ENCODE peak calls at places on chromosomes 16 and 17, in ten cellular contexts. D, V, H, T, F, Q, Y, G, W and A are unnamed samples. For H3K4me1, the result is how much of the 10 kb centered on the place peaks cover.

GRCh38 chr16:82924075-82924854 is 297.5 kb downstream of the CDH13 start:
- DNase-seq in D (no peak), V (no peak), H (no peak), T (no peak), F (no peak), Q (peak), Y (peak), G (no peak), W (no peak), A (no peak)

GRCh38 chr17:42274812-42275526 is 1.2 kb downstream of the STAT5B start:
- DNase-seq in D (peak), V (no peak), H (no peak), T (no peak), F (no peak), Q (no peak), Y (no peak), G (no peak), W (no peak), A (no peak)

GRCh38 chr16:50878536-50878935 is 136.7 kb downstream of the CYLD start:
- DNase-seq in D (no peak), V (no peak), H (no peak), T (no peak), F (no peak), Q (no peak), Y (no peak), G (no peak), W (no peak), A (no peak)

GRCh38 chr17:80738987-80739730 is 194.5 kb downstream of the RPTOR start:
- DNase-seq in D (no peak), V (no peak), H (no peak), T (no peak), F (no peak), Q (no peak), Y (no peak), G (no peak), W (no peak), A (no peak)

GRCh38 chr16:12063004-12063395 is 86.5 kb downstream of the SNX29 start:
- DNase-seq in D (no peak), V (no peak), H (no peak), T (no peak), F (no peak), Q (no peak), Y (no peak), G (no peak), W (no peak), A (no peak)

GRCh38 chr17:49488612-49489011 is 6.5 kb upstream of the NGFR start:
- DNase-seq in D (no peak), V (no peak), H (no peak), T (no peak), F (no peak), Q (no peak), Y (peak), G (no peak), W (no peak), A (no peak)

GRCh38 chr17:79932907-79933306 is 93.7 kb upstream of the CBX4 start:
- DNase-seq in D (no peak), V (no peak), H (no peak), T (no peak), F (no peak), Q (no peak), Y (no peak), G (no peak), W (no peak), A (no peak)

GRCh38 chr17:44751331-44751730 is 7.5 kb upstream of the ADAM11 start:
- DNase-seq in D (no peak), V (no peak), H (no peak), T (no peak), F (no peak), Q (no peak), Y (no peak), G (no peak), W (no peak), A (no peak)

GRCh38 chr17:14225153-14226004 is 11.3 kb downstream of the CDRT15 start:
- DNase-seq in D (no peak), V (no peak), H (no peak), T (no peak), F (no peak), Q (no peak), Y (no peak), G (no peak), W (no peak), A (no peak)

GRCh38 chr17:28745777-28746473 is 2.1 kb downstream of the TRAF4 start:
- DNase-seq in D (peak), V (no peak), H (peak), T (no peak), F (peak), Q (no peak), Y (peak), G (no peak), W (no peak), A (peak)

GRCh38 chr17:19812407-19812806 is 55.3 kb downstream of the ULK2 start:
- DNase-seq in D (peak), V (peak), H (peak), T (no peak), F (no peak), Q (no peak), Y (no peak), G (no peak), W (no peak), A (peak)

GRCh38 chr16:54654429-54654828 is 276.2 kb upstream of the IRX5 start:
- DNase-seq in D (no peak), V (no peak), H (peak), T (no peak), F (no peak), Q (no peak), Y (no peak), G (no peak), W (no peak), A (no peak)

GRCh38 chr16:49474741-49475140 is 101.1 kb downstream of the C16orf78 start:
- DNase-seq in D (no peak), V (no peak), H (peak), T (no peak), F (no peak), Q (no peak), Y (no peak), G (no peak), W (no peak), A (no peak)

GRCh38 chr16:70526403-70526802 is 2.8 kb downstream of the SF3B3 start:
- DNase-seq in D (peak), V (no peak), H (no peak), T (no peak), F (no peak), Q (no peak), Y (no peak), G (no peak), W (no peak), A (no peak)

GRCh38 chr16:66950971-66951790 is 9.9 kb upstream of the CES3 start:
- DNase-seq in D (peak), V (no peak), H (no peak), T (no peak), F (no peak), Q (no peak), Y (no peak), G (no peak), W (no peak), A (no peak)

GRCh38 chr17:80886641-80887573 is 104.7 kb upstream of the CHMP6 start:
- DNase-seq in D (no peak), V (no peak), H (no peak), T (no peak), F (no peak), Q (no peak), Y (no peak), G (no peak), W (no peak), A (no peak)

GRCh38 chr17:66684716-66685115 is 150.2 kb upstream of the CACNG5 start:
- DNase-seq in D (no peak), V (no peak), H (no peak), T (no peak), F (no peak), Q (no peak), Y (no peak), G (no peak), W (no peak), A (no peak)

GRCh38 chr17:7403043-7403901 is 625 bp downstream of the TMEM256 start:
- DNase-seq in D (no peak), V (no peak), H (peak), T (no peak), F (peak), Q (no peak), Y (peak), G (peak), W (peak), A (no peak)

GRCh38 chr16:3045758-3046505 is 429 bp upstream of the MMP25 start:
- DNase-seq in D (peak), V (peak), H (no peak), T (no peak), F (no peak), Q (no peak), Y (no peak), G (no peak), W (no peak), A (no peak)
- H3K4me1 ChIP-seq in D (under half), V (under half), H (under half), T (under half), F (under half), Q (under half), Y (under half), G (under half), W (under half), A (under half)

GRCh38 chr16:4410335-4411075 is 5.9 kb downstream of the CORO7 start:
- DNase-seq in D (peak), V (peak), H (no peak), T (no peak), F (no peak), Q (peak), Y (no peak), G (no peak), W (no peak), A (no peak)

GRCh38 chr16:4414187-4414909 is 2.0 kb downstream of the CORO7 start:
- DNase-seq in D (no peak), V (no peak), H (no peak), T (peak), F (no peak), Q (no peak), Y (peak), G (no peak), W (no peak), A (no peak)

GRCh38 chr16:4411684-4412083 is 4.7 kb downstream of the CORO7 start:
- DNase-seq in D (no peak), V (peak), H (no peak), T (no peak), F (no peak), Q (no peak), Y (no peak), G (peak), W (peak), A (no peak)

GRCh38 chr16:4412159-4412558 is 4.2 kb downstream of the CORO7 start:
- DNase-seq in D (no peak), V (no peak), H (no peak), T (no peak), F (no peak), Q (no peak), Y (no peak), G (no peak), W (no peak), A (no peak)

DNA sequence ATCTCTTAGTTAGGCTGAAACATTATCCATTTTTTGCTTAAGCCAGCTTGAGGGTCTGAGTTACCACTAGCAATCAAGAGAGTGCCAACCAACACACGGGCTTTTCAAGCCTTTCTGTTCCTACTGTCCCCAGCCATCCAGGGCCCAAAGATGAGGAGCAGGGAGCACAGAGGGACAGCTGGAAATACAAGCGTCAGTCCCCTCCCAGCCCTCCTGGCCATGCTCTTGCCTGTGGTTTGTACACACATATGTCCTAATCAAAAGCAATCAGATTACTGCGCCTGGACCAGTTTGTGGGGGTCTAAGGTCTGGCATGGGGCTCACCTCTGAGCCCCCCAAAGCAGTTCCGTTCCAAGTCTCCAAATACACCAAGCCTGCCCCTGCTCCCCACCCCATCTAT is 3.5 kb downstream of the CORO7 start:
- DNase-seq in D (no peak), V (no peak), H (no peak), T (no peak), F (no peak), Q (no peak), Y (no peak), G (no peak), W (no peak), A (no peak)
- H3K4me1 ChIP-seq in D (under half), V (under half), H (under half), T (under half), F (under half), Q (under half), Y (under half), G (under half), W (half or more), A (under half)

DNA sequence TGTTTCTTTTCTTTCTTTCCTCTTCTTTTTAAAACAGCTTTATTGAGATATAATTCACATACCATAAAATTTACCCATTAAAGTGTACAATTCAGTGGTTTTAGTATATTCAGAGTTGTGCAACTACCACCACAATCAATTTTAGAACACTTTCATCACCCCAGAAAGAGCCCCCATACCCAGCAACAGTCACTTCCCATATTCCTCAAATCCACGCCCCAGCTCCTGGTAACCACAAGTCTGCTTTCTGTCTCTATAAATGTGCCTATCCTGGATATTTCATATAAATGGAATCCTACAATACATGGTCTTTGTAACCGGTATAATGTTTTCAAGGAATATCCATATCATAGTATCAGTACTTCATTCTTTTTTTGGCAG is 19.4 kb downstream of the RARA start:
- DNase-seq in D (no peak), V (no peak), H (no peak), T (no peak), F (no peak), Q (no peak), Y (no peak), G (no peak), W (no peak), A (no peak)
- H3K4me1 ChIP-seq in D (half or more), V (under half), H (under half), T (half or more), F (half or more), Q (under half), Y (under half), G (half or more), W (half or more), A (under half)

GRCh38 chr16:61862221-61862620 is 174.0 kb downstream of the CDH8 start:
- DNase-seq in D (no peak), V (no peak), H (no peak), T (no peak), F (no peak), Q (no peak), Y (no peak), G (no peak), W (no peak), A (no peak)
- H3K4me1 ChIP-seq in D (under half), V (under half), H (under half), T (under half), F (under half), Q (under half), Y (under half), G (under half), W (under half), A (under half)

DNA sequence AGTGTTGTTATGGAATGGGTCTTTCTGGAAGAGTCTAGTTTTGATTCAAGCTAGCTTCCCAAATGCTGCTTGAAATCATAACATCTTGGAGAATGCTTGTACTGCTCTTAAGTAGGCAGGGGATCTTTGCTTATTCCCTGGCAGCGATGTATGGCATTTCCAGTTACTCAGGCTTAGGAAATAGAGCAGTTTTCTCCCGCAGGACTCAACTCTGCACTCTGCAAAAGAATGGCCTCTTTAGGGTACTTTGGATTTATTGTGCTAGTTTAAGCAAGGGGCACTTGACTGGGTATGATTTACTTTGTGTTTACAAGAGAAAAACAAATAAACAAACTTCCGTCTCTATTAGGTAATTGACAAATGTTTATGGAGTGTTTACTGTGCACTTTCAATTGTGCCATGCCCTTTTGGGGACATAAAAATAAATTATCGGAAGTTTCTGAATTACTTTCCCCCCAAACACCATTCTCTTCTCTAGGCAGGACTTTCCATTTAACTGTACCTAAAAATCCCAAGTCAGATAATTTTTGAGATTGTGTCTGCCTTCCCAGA is 164.0 kb downstream of the MAP2K6 start:
- DNase-seq in D (no peak), V (no peak), H (no peak), T (no peak), F (no peak), Q (no peak), Y (no peak), G (no peak), W (no peak), A (no peak)
- H3K4me1 ChIP-seq in D (under half), V (under half), H (under half), T (under half), F (under half), Q (under half), Y (under half), G (under half), W (under half), A (under half)

DNA sequence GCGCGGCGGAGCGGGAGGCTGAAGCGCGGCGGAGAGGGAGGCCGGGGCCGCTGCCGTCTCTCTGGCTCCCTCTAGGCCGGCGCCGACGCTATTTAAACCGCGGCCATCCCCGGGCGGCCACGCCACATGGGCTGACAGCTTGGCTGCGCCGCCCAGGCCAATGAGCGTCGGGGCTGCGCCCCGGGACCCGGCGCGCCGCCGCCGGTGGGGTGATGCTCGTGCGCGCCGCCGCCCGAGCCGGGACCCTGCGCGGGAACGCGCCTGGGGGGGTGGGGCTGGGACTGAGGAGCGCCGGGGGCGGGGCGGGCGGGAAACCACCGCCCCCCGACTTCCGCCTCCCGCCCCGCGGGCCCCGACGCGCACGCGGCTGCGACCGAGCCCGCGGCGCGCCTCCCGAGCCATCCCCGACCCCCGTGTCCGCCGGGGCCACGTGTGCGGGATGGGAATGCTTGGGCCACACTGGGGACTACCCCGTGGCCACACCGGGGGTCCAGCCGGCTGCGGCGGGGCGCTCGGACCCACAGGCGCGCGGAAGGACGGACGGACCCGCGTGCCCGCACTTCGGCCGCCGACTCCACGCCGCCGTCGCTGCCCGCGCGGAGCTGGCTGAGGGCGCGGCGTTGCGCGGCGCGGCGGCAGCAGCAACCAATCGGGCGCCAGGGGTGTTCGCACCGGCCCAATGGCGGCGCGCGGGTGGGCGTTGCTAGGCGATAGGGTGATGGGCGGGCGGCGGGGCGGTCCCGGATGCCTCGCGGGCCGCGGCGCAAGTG is at the start of gene FASN:
- DNase-seq in D (peak), V (peak), H (peak), T (peak), F (peak), Q (peak), Y (peak), G (peak), W (peak), A (peak)
- H3K4me1 ChIP-seq in D (under half), V (under half), H (under half), T (under half), F (under half), Q (under half), Y (under half), G (under half), W (under half), A (under half)

GRCh38 chr17:10699861-10700260 is 2.5 kb downstream of the ADPRM start:
- DNase-seq in D (no peak), V (peak), H (no peak), T (no peak), F (no peak), Q (no peak), Y (no peak), G (no peak), W (no peak), A (no peak)
- H3K4me1 ChIP-seq in D (under half), V (under half), H (under half), T (under half), F (under half), Q (under half), Y (under half), G (under half), W (under half), A (under half)

GRCh38 chr17:21475555-21475954 is 99.4 kb downstream of the KCNJ12 start:
- DNase-seq in D (no peak), V (no peak), H (no peak), T (no peak), F (no peak), Q (no peak), Y (no peak), G (no peak), W (no peak), A (no peak)
- H3K4me1 ChIP-seq in D (under half), V (under half), H (under half), T (under half), F (under half), Q (under half), Y (under half), G (under half), W (under half), A (under half)

DNA sequence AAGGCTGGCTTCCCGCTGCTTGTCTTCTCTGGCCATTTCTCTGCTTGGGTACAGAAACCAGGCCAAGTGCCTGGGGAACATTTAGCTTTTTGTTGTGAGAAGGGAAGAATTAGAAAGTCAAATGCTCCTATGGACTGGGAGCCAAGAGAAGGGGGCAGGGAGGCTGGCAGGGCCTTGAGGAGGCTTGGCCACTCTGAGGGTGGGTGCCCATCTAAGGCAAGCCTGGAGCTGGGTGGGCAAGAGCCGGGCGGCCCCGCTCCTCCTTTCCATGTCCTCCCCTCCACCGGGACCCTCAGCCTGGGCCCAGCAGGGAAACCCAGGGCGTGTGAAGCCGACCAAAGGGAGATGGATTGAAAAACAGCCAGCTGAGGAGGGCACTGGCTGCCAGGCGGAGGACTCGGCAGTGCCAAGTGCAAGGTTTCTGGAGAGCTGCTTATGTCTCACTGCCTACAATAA is 69.4 kb downstream of the NTN1 start:
- DNase-seq in D (peak), V (no peak), H (no peak), T (no peak), F (no peak), Q (no peak), Y (no peak), G (no peak), W (no peak), A (no peak)
- H3K4me1 ChIP-seq in D (under half), V (under half), H (under half), T (under half), F (under half), Q (under half), Y (under half), G (under half), W (under half), A (under half)

DNA sequence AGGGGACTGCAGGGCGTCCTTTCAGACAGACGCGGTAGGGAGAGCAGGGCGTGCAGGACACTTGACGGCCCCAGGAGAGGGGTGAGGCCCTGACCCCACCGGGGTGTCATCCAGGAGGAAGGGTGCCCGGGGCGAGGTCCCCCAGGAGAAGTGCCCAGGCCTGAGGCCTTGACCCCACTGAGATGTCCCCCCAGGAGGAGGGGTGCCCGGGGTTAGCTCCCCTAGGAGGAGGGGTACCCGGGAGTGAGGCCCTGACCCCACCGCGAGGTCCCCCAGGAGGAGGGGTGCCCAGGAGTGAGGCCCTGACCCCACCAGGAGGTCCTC is 27.2 kb upstream of the METRNL start:
- DNase-seq in D (no peak), V (no peak), H (no peak), T (no peak), F (no peak), Q (no peak), Y (no peak), G (no peak), W (no peak), A (no peak)
- H3K4me1 ChIP-seq in D (under half), V (under half), H (under half), T (under half), F (under half), Q (under half), Y (under half), G (under half), W (under half), A (under half)